ENCODE peak calls at places on chromosomes 7 and 10, in four cellular contexts. D is right lobe of liver, Z is WERI-Rb-1, J is astrocyte of the spinal cord. N is an unnamed sample.

GRCh38 chr10:125137601-125138438 is 22.5 kb downstream of the CTBP2 start:
- DNase-seq in D (no peak), Z (no peak), J (no peak), N (no peak)

GRCh38 chr10:130037169-130037661 is 73.1 kb upstream of the EBF3 start:
- DNase-seq in D (peak), Z (no peak), J (no peak), N (no peak)

GRCh38 chr10:108970016-108970415 is 953.3 kb downstream of the XPNPEP1 start:
- DNase-seq in D (no peak), Z (no peak), J (peak), N (peak)

GRCh38 chr10:119237722-119238436 is 30.5 kb downstream of the GRK5 start:
- DNase-seq in D (no peak), Z (no peak), J (no peak), N (no peak)

GRCh38 chr10:20956843-20957242 is 59.7 kb upstream of the NEBL start:
- DNase-seq in D (no peak), Z (no peak), J (no peak), N (no peak)

GRCh38 chr7:74527842-74528241 is 74.1 kb downstream of the GTF2IRD1 start:
- DNase-seq in D (no peak), Z (no peak), J (no peak), N (no peak)

GRCh38 chr10:28685717-28686116 is 8.4 kb downstream of the BAMBI start:
- DNase-seq in D (no peak), Z (no peak), J (no peak), N (no peak)

GRCh38 chr7:371119-371778 is 81.3 kb downstream of the FOXL3 start:
- DNase-seq in D (peak), Z (no peak), J (no peak), N (no peak)

GRCh38 chr7:27098493-27099223 is 2.9 kb upstream of the HOXA1 start:
- DNase-seq in D (no peak), Z (no peak), J (peak), N (peak)

GRCh38 chr7:114790526-114790925 is 131.4 kb upstream of the MDFIC start:
- DNase-seq in D (no peak), Z (no peak), J (no peak), N (peak)

GRCh38 chr7:122884186-122884585 is 2.1 kb downstream of the CADPS2 start:
- DNase-seq in D (no peak), Z (no peak), J (no peak), N (no peak)

GRCh38 chr7:41065663-41066062 is 637.2 kb downstream of the INHBA start:
- DNase-seq in D (no peak), Z (no peak), J (no peak), N (no peak)

GRCh38 chr10:93186631-93187030 is 112.9 kb downstream of the CYP26A1 start:
- DNase-seq in D (no peak), Z (no peak), J (peak), N (no peak)
- TF ChIP-seq CTCF in D (no peak), Z (no peak), J (no peak), N (no peak)

GRCh38 chr7:133885213-133885612 is 241.9 kb upstream of the LRGUK start:
- DNase-seq in D (no peak), Z (no peak), J (no peak), N (no peak)
- TF ChIP-seq CTCF in D (no peak), Z (no peak), J (no peak), N (no peak)

GRCh38 chr10:27369832-27370231 is 129.2 kb upstream of the ACBD5 start:
- DNase-seq in D (no peak), Z (no peak), J (no peak), N (peak)
- TF ChIP-seq CTCF in D (peak), Z (no peak), J (no peak), N (no peak)

DNA sequence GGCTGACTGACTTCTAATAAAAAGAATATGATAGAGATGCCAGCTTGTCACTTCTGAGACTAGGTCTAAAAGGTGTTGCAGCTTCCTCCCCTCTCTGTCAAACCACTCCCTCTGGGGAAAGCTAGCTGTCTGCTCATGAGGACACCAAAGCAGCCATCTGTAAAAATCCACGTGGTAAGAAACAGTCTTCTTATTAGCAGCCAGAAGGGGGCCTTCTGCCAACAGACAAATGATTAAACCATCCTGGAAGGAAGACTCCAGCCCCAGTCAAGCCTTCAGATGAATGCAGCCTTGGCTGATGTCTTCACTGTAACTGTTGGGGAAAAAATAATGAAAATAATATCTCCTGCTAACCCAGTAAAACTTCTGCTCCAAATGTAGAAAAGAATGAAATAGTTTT is 41.9 kb upstream of the DAGLB start:
- DNase-seq in D (no peak), Z (no peak), J (no peak), N (no peak)
- TF ChIP-seq CTCF in D (no peak), Z (peak), J (no peak), N (no peak)

GRCh38 chr7:112214887-112215286 is 8.4 kb downstream of the ZNF277 start:
- DNase-seq in D (no peak), Z (no peak), J (no peak), N (no peak)
- TF ChIP-seq CTCF in D (no peak), Z (no peak), J (no peak), N (no peak)

GRCh38 chr10:103560886-103561285 is 67.4 kb downstream of the NEURL1 start:
- DNase-seq in D (no peak), Z (no peak), J (no peak), N (no peak)

GRCh38 chr10:103558916-103559315 is 65.4 kb downstream of the NEURL1 start:
- DNase-seq in D (no peak), Z (peak), J (no peak), N (no peak)

GRCh38 chr10:103557455-103557854 is 64.0 kb downstream of the NEURL1 start:
- DNase-seq in D (peak), Z (no peak), J (no peak), N (no peak)

GRCh38 chr10:103556383-103557007 is 63.0 kb downstream of the NEURL1 start:
- DNase-seq in D (no peak), Z (no peak), J (no peak), N (no peak)

GRCh38 chr10:103559776-103560175 is 66.3 kb downstream of the NEURL1 start:
- DNase-seq in D (no peak), Z (no peak), J (no peak), N (no peak)
- TF ChIP-seq CTCF in D (no peak), Z (no peak), J (no peak), N (no peak)

GRCh38 chr7:33589911-33590310 is 315.4 kb upstream of the BMPER start:
- DNase-seq in D (no peak), Z (no peak), J (no peak), N (no peak)
- TF ChIP-seq CTCF in D (no peak), Z (no peak), J (no peak), N (no peak)

GRCh38 chr7:107643407-107643806 is 17.2 kb upstream of the SLC26A4 start:
- DNase-seq in D (no peak), Z (no peak), J (peak), N (peak)
- TF ChIP-seq CTCF in D (no peak), Z (no peak), J (peak), N (peak)

N was measured in fibroblast of the aortic adventitia.